ENCODE peak calls at places on chromosomes 12 and 14, in nine cellular contexts. B is transverse colon, I is Panc1, G is HCT116, W is prostate gland, K is vagina, V is sigmoid colon, S is suprapubic skin, N is GM23338. J is an unnamed sample.

GRCh38 chr14:84998216-84998615 is 531.7 kb upstream of the FLRT2 start:
- DNase-seq in B (no peak), I (no peak), G (no peak), W (no peak), K (no peak), V (no peak), S (no peak), N (no peak), J (no peak)

GRCh38 chr14:53278602-53279506 is 125.7 kb upstream of the DDHD1 start:
- DNase-seq in B (no peak), I (no peak), G (no peak), W (no peak), K (no peak), V (no peak), S (no peak), N (peak), J (no peak)

GRCh38 chr14:77882631-77883030 is 82.7 kb downstream of the ADCK1 start:
- DNase-seq in B (no peak), I (no peak), G (no peak), W (no peak), K (no peak), V (no peak), S (no peak), N (no peak), J (no peak)

GRCh38 chr12:63848450-63848849 is 4.0 kb downstream of the SRGAP1 start:
- DNase-seq in B (no peak), I (no peak), G (no peak), W (no peak), K (no peak), V (no peak), S (no peak), N (no peak), J (no peak)

GRCh38 chr12:1814266-1814665 is 6.1 kb upstream of the LRTM2 start:
- DNase-seq in B (no peak), I (no peak), G (no peak), W (no peak), K (no peak), V (no peak), S (no peak), N (no peak), J (no peak)

GRCh38 chr12:68007466-68007865 is 18.2 kb downstream of the IFNG-AS1 start:
- DNase-seq in B (no peak), I (no peak), G (no peak), W (no peak), K (no peak), V (no peak), S (no peak), N (no peak), J (no peak)

GRCh38 chr14:79369359-79370332 is 841.7 kb downstream of the DIO2 start:
- DNase-seq in B (no peak), I (no peak), G (no peak), W (no peak), K (no peak), V (peak), S (no peak), N (no peak), J (no peak)

GRCh38 chr12:116803018-116803736 is 65.1 kb downstream of the RNFT2 start:
- DNase-seq in B (no peak), I (no peak), G (no peak), W (no peak), K (no peak), V (no peak), S (no peak), N (no peak), J (no peak)

GRCh38 chr14:32608880-32609279 is 279.8 kb downstream of the AKAP6 start:
- DNase-seq in B (no peak), I (no peak), G (no peak), W (no peak), K (no peak), V (no peak), S (no peak), N (no peak), J (no peak)

GRCh38 chr14:58716706-58717105 is 78.9 kb downstream of the DACT1 start:
- DNase-seq in B (no peak), I (no peak), G (no peak), W (no peak), K (no peak), V (no peak), S (no peak), N (no peak), J (no peak)

GRCh38 chr14:41872906-41873305 is 266.2 kb downstream of the LRFN5 start:
- DNase-seq in B (no peak), I (no peak), G (no peak), W (no peak), K (no peak), V (no peak), S (no peak), N (no peak), J (no peak)

GRCh38 chr12:49043856-49044258 is 16.7 kb downstream of the KMT2D start:
- DNase-seq in B (peak), I (no peak), G (no peak), W (no peak), K (no peak), V (peak), S (no peak), N (peak), J (peak)

GRCh38 chr12:27651201-27651600 is 45.0 kb upstream of the REP15 start:
- DNase-seq in B (no peak), I (no peak), G (no peak), W (no peak), K (no peak), V (no peak), S (no peak), N (no peak), J (no peak)

GRCh38 chr14:65431951-65432350 is 19.4 kb downstream of the FUT8 start:
- DNase-seq in B (no peak), I (no peak), G (no peak), W (no peak), K (no peak), V (no peak), S (no peak), N (no peak), J (no peak)

GRCh38 chr12:90954921-90955320 is at the start of gene CCER1:
- DNase-seq in B (no peak), I (no peak), G (no peak), W (no peak), K (no peak), V (no peak), S (no peak), N (no peak), J (no peak)
- TF ChIP-seq POLR2AphosphoS5 in B (no peak), I (no peak), G (no peak), W (no peak), K (no peak), V (no peak), S (no peak), N (no peak), J (no peak)

DNA sequence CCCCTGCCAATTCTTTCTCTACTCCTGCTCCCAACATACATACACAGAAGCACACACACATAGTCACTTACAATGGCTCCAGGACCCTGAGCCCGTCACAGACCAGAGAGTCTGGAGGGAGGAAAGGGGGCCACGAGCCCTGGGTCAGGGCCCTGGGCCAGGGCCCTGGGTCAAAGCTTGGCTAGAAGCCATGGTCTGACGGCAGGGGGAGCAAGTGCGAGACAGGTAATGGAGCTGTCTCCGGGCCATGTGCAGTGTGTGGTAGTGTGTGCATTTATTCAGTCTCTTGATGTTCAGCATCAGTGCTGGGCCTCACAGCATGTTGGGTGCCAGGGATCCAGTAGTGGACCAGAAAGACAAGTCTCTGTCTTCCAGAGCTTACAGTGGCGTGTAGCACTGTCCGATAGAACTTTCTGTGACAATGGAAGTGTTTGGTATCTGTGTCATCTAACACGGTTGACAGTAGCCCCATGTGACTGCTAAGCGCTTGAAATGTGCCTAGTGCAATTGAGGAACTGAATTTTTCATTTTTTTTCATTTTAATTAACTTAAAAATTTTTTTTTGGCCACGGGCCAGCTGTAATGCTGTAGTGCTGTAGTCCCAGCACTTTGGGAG is 4.2 kb upstream of the RABGGTA start:
- DNase-seq in B (no peak), I (no peak), G (no peak), W (no peak), K (no peak), V (no peak), S (no peak), N (peak), J (no peak)
- TF ChIP-seq CTCF in B (no peak), I (no peak), G (no peak), W (no peak), K (no peak), V (no peak), S (no peak), N (peak), J (no peak)

DNA sequence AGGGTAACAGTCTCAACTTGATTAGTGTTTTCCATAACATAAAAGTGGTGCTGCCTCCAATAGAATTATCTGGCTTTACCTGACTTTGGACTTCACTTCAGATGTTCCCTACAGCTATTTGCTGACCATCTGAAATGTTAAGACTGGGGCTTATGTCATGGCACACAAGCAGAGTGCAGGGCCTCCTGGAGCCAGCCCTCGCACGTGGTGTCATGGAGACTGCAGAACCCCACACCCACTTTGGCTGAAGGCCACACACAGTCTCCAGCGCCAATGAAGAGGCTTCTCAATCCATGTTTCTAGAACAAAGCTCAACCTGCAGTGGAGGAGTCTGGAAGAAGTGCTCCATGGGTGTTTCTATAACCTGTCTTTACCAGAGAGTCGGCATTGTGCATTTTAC is 169.6 kb upstream of the FRMD6 start:
- DNase-seq in B (no peak), I (no peak), G (no peak), W (no peak), K (no peak), V (no peak), S (no peak), N (no peak), J (no peak)
- TF ChIP-seq POLR2AphosphoS5 in B (no peak), I (no peak), G (no peak), W (no peak), K (no peak), V (no peak), S (no peak), N (no peak), J (no peak)

DNA sequence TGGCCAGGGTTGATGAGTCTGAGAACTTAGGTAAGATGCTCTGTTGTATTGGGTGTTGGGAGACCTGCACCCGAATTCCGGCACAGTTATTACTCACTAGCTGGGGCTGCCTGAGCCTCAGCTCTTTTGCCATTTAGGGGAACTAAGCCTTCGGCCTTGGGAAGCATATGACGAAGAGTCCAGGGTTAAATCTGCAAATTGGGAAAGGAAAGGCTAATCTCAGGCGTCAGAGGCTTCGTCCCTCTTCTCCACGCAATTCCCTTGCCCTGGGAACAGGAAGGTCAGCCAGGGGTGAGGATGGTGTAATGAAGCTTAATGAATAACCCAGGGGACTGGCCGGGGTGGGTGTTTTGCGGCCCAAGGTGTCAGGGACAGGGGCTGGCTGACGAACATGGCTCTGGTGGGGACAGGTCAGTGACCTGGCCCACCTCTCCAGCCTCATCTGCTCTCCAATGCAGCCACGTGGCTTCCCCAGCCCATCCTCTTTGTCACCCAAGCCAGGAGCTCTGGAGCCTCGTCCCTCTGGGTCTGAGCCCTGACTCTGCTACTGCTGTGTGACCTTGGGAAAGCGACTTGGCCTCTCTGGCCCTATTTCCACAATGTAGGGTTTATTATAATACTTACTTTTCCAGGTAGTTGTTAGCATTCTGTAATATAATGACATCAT is 3.8 kb upstream of the SDSL start:
- DNase-seq in B (peak), I (no peak), G (no peak), W (no peak), K (no peak), V (peak), S (no peak), N (no peak), J (no peak)
- TF ChIP-seq CTCF in B (no peak), I (no peak), G (no peak), W (no peak), K (no peak), V (no peak), S (no peak), N (no peak), J (no peak)

J was measured in stomach.